ENCODE peak calls at places on chromosomes 1 and 21, in six cellular contexts. R is stimulated activated CD4-positive, alpha-beta T cell treated with anti-CD3 and anti-CD28 coated beads, Interleukin-1b, Interleukin-23, amount 100 ng/mL, for 24 hours; I is naive thymus-derived CD8-positive, alpha-beta T cell; S is EH; P is body of pancreas; O is H9. B is an unnamed sample.

GRCh38 chr1:203046984-203047630 is 20.8 kb downstream of the PPFIA4 start:
- DNase-seq in R (no peak), I (no peak), S (peak), P (no peak), O (no peak), B (peak)

GRCh38 chr1:172960454-172961208 is 90.1 kb downstream of the TNFSF18 start:
- DNase-seq in R (no peak), I (no peak), S (peak), P (peak), O (no peak), B (peak)

GRCh38 chr1:241323510-241323909 is 33.5 kb downstream of the RGS7 start:
- DNase-seq in R (peak), I (no peak), S (peak), P (no peak), O (peak), B (peak)

GRCh38 chr1:209625205-209625549 is 27.0 kb downstream of the LAMB3 start:
- DNase-seq in R (no peak), I (no peak), S (peak), P (no peak), O (no peak), B (peak)

GRCh38 chr1:178518894-178519293 is 6.0 kb downstream of the TEX35 start:
- DNase-seq in R (no peak), I (no peak), S (no peak), P (no peak), O (no peak), B (no peak)

GRCh38 chr21:25550352-25550751 is 56.9 kb downstream of the MRPL39 start:
- DNase-seq in R (no peak), I (no peak), S (no peak), P (no peak), O (no peak), B (no peak)

GRCh38 chr1:201565024-201565730 is 26.2 kb downstream of the NAV1 start:
- DNase-seq in R (no peak), I (no peak), S (no peak), P (no peak), O (no peak), B (peak)

GRCh38 chr1:232142403-232143314 is 487.3 kb downstream of the SIPA1L2 start:
- DNase-seq in R (no peak), I (no peak), S (peak), P (peak), O (no peak), B (peak)

GRCh38 chr1:215551806-215552205 is 15.3 kb upstream of the KCTD3 start:
- DNase-seq in R (no peak), I (no peak), S (no peak), P (no peak), O (no peak), B (no peak)

GRCh38 chr1:154971341-154971998 is 923 bp upstream of the SHC1 start:
- DNase-seq in R (no peak), I (no peak), S (no peak), P (peak), O (no peak), B (no peak)

GRCh38 chr1:172350781-172351180 is 69.7 kb upstream of the C1orf105 start:
- DNase-seq in R (no peak), I (no peak), S (no peak), P (no peak), O (no peak), B (no peak)

GRCh38 chr1:38287036-38287435 is 240.4 kb upstream of the POU3F1 start:
- DNase-seq in R (no peak), I (no peak), S (no peak), P (no peak), O (no peak), B (no peak)

GRCh38 chr1:243269461-243269801 is 13.6 kb downstream of the SDCCAG8 start:
- DNase-seq in R (no peak), I (no peak), S (no peak), P (no peak), O (no peak), B (no peak)

GRCh38 chr1:111351700-111352099 is 61.0 kb downstream of the CHIA start:
- DNase-seq in R (no peak), I (no peak), S (no peak), P (no peak), O (no peak), B (no peak)

GRCh38 chr1:54604572-54605370 is 18.6 kb downstream of the FAM151A start:
- DNase-seq in R (no peak), I (peak), S (no peak), P (no peak), O (no peak), B (no peak)

GRCh38 chr1:176043537-176043936 is 163.5 kb downstream of the COP1 start:
- DNase-seq in R (no peak), I (no peak), S (no peak), P (no peak), O (no peak), B (no peak)

GRCh38 chr21:31117046-31117916 is 79.0 kb upstream of the KRTAP19-8 start:
- DNase-seq in R (no peak), I (no peak), S (peak), P (no peak), O (no peak), B (peak)

GRCh38 chr1:234533034-234533571 is 54.1 kb upstream of the TARBP1 start:
- DNase-seq in R (no peak), I (no peak), S (peak), P (peak), O (no peak), B (peak)

GRCh38 chr1:172447641-172448040 is 3.8 kb upstream of the PIGC start:
- DNase-seq in R (no peak), I (no peak), S (no peak), P (no peak), O (no peak), B (no peak)

GRCh38 chr21:43658769-43659135 is 536 bp downstream of the HSF2BP start:
- DNase-seq in R (no peak), I (no peak), S (no peak), P (no peak), O (no peak), B (no peak)

GRCh38 chr1:160189649-160190625 is at the start of gene CASQ1:
- DNase-seq in R (no peak), I (no peak), S (peak), P (peak), O (no peak), B (peak)

B was measured in astrocyte of the hippocampus.